ENCODE peak calls at places on chromosomes 16 and 17, in four cellular contexts. M is K562, Y is WTC11, X is GM12878. V is an unnamed sample.

GRCh38 chr17:4483012-4483840 is 15.5 kb upstream of the SPNS2 start:
- DNase-seq in Y (no peak), X (no peak), M (no peak), V (no peak)

GRCh38 chr17:4412933-4413831 is 20.6 kb upstream of the SPNS3 start:
- DNase-seq in X (peak; percentile 48), M (peak; percentile 75), Y (peak; percentile 98), V (peak; percentile 63)

GRCh38 chr16:30490210-30490609 is 17.7 kb downstream of the ITGAL start:
- DNase-seq in Y (no peak), M (no peak), X (no peak), V (no peak)

GRCh38 chr17:79258843-79259242 is 184.2 kb downstream of the ENGASE start:
- DNase-seq in Y (no peak), X (no peak), M (no peak), V (no peak)

GRCh38 chr17:50270430-50271172 is 3.7 kb upstream of the TMEM92 start:
- DNase-seq in Y (peak; percentile 3), M (peak; percentile 5), X (no peak), V (no peak)

GRCh38 chr16:5874899-5875298 is 777.3 kb upstream of the EEF2KMT start:
- DNase-seq in M (no peak), X (no peak), Y (no peak), V (no peak)

GRCh38 chr17:5128905-5129535 is 13.2 kb downstream of the USP6 start:
- DNase-seq in M (no peak), Y (no peak), X (no peak), V (no peak)

GRCh38 chr17:66964930-66965800 is 658 bp downstream of the CACNG4 start:
- DNase-seq in Y (peak; percentile 84), X (no peak), M (peak; percentile 34), V (no peak)

GRCh38 chr17:35726609-35727460 is 4.6 kb upstream of the RASL10B start:
- DNase-seq in M (no peak), X (no peak), Y (no peak), V (peak; percentile 66)

GRCh38 chr17:3916013-3916696 is at the start of gene P2RX1:
- DNase-seq in Y (no peak), M (peak; percentile 83), X (no peak), V (no peak)

GRCh38 chr16:47026492-47026891 is 53.0 kb upstream of the DNAJA2 start:
- DNase-seq in Y (no peak), M (no peak), X (no peak), V (no peak)

GRCh38 chr17:36443777-36444176 is 42.7 kb upstream of the ZNHIT3 start:
- DNase-seq in M (no peak), Y (no peak), X (no peak), V (no peak)

GRCh38 chr16:85527767-85528297 is 85.3 kb upstream of the GSE1 start:
- DNase-seq in M (no peak), X (no peak), Y (no peak), V (no peak)

GRCh38 chr17:15220785-15221184 is 44.3 kb downstream of the PMP22 start:
- DNase-seq in Y (no peak), M (no peak), X (no peak), V (no peak)

DNA sequence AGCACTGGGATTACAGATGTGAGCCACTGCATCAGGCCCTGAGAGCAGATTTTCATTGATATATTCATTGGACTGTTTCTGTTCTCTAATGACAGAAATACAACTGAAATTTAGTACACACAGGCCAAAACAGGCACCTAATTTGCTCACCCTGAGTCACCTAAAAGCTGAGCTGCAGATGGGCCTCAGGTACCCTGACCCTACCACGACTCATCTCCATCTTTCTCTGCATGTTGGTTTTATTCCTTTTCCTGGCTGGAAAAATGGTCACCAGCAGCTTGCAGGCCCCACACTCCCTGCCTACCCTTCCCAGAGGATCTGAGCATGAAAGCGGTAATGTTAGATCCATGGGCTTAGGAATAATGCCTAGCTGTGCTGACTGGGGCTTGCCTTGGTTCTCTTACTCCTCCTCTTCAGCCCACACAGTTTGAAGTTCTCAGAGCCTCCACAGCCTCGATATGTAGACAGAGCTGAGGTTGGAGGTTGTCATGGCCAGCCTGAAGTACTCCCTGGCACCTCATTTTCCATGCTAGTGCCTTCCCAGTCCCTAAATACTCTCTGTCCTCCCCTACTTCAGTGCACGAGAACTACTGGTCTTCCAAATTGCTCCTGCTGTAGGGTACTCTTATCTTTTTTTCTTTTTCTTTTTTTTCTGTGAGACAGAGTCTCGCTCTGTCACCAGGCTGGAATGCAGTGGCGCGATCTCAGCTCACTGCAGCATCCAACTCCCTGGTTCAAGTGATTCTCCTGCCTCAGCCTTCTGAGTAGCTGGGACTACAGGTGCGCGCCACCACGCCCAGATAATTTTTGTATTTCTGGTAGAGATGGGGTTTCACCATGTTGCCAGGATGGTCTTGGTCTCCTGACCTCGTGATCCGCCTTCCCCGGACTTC is 51.1 kb downstream of the CENPV start:
- DNase-seq in X (no peak), M (no peak), Y (no peak), V (no peak)
- TF ChIP-seq TCF7 in X (no peak), M (no peak), Y (no peak), V (no peak)

GRCh38 chr16:81626181-81626674 is 152.9 kb upstream of the PLCG2 start:
- DNase-seq in Y (no peak), X (no peak), M (no peak), V (no peak)
- TF ChIP-seq TCF7 in Y (no peak), X (no peak), M (no peak), V (no peak)

GRCh38 chr16:68590201-68590994 is 51.3 kb downstream of the ZFP90 start:
- DNase-seq in X (no peak), Y (peak; percentile 94), M (peak; percentile 67), V (peak; percentile 60)
- TF ChIP-seq TCF7 in X (no peak), Y (no peak), M (no peak), V (no peak)

GRCh38 chr17:44922746-44923470 is 7.6 kb upstream of the GFAP start:
- DNase-seq in X (no peak), Y (no peak), M (no peak), V (no peak)
- TF ChIP-seq TCF7 in X (no peak), Y (no peak), M (no peak), V (no peak)

GRCh38 chr16:69131167-69131748 is 1.1 kb downstream of the CHTF8 start:
- DNase-seq in Y (no peak), M (peak; percentile 83), X (no peak), V (no peak)
- TF ChIP-seq TCF7 in Y (no peak), M (no peak), X (no peak), V (no peak)

GRCh38 chr16:8990445-8990844 is 26.7 kb upstream of the USP7 start:
- DNase-seq in M (no peak), X (no peak), Y (no peak), V (no peak)
- TF ChIP-seq TCF7 in M (no peak), X (no peak), Y (no peak), V (no peak)